ENCODE peak calls at places on chromosomes 13 and 19, in four cellular contexts. O is HFFc6; R is mammary epithelial cell; Z is CD8-positive, alpha-beta T cell. S is an unnamed sample.

GRCh38 chr19:33902802-33903488 is 106.3 kb downstream of the KCTD15 start:
- DNase-seq in O (no peak), Z (no peak), R (no peak), S (no peak)

GRCh38 chr13:95118541-95119324 is 182.5 kb downstream of the ABCC4 start:
- DNase-seq in Z (no peak), O (no peak), R (no peak), S (no peak)

GRCh38 chr13:20428666-20429644 is 96.7 kb downstream of the CRYL1 start:
- DNase-seq in R (peak), Z (no peak), O (no peak), S (no peak)

GRCh38 chr13:31310781-31311180 is 111.0 kb downstream of the B3GLCT start:
- DNase-seq in O (no peak), R (peak), Z (no peak), S (no peak)

GRCh38 chr13:43786766-43787517 is at the start of gene ENOX1:
- DNase-seq in Z (no peak), O (peak), R (peak), S (no peak)

GRCh38 chr13:112213467-112214245 is 146.7 kb downstream of the SOX1 start:
- DNase-seq in R (no peak), O (no peak), Z (no peak), S (no peak)

GRCh38 chr19:31356587-31357314 is 7.5 kb upstream of the TSHZ3 start:
- DNase-seq in O (no peak), R (no peak), Z (peak), S (no peak)

GRCh38 chr13:71721117-71721516 is 145.9 kb downstream of the DACH1 start:
- DNase-seq in O (no peak), R (no peak), Z (no peak), S (no peak)

GRCh38 chr13:29679357-29680050 is 84.0 kb upstream of the SLC7A1 start:
- DNase-seq in O (no peak), R (no peak), Z (no peak), S (no peak)

GRCh38 chr13:102484329-102484728 is 82.5 kb upstream of the FGF14 start:
- DNase-seq in Z (no peak), O (no peak), R (peak), S (no peak)

GRCh38 chr13:60318186-60318585 is 78.8 kb upstream of the TDRD3 start:
- DNase-seq in O (no peak), Z (no peak), R (no peak), S (no peak)

GRCh38 chr13:51258612-51259358 is 36.6 kb downstream of the FAM124A start:
- DNase-seq in R (no peak), Z (no peak), O (no peak), S (no peak)

GRCh38 chr13:110348751-110349150 is 41.7 kb downstream of the COL4A2 start:
- DNase-seq in Z (no peak), O (no peak), R (no peak), S (no peak)

GRCh38 chr13:38348890-38349289 is 761 bp upstream of the UFM1 start:
- DNase-seq in O (peak), Z (peak), R (peak), S (no peak)

GRCh38 chr19:29544656-29545360 is 19.0 kb downstream of the VSTM2B start:
- DNase-seq in Z (no peak), O (no peak), R (no peak), S (no peak)

DNA sequence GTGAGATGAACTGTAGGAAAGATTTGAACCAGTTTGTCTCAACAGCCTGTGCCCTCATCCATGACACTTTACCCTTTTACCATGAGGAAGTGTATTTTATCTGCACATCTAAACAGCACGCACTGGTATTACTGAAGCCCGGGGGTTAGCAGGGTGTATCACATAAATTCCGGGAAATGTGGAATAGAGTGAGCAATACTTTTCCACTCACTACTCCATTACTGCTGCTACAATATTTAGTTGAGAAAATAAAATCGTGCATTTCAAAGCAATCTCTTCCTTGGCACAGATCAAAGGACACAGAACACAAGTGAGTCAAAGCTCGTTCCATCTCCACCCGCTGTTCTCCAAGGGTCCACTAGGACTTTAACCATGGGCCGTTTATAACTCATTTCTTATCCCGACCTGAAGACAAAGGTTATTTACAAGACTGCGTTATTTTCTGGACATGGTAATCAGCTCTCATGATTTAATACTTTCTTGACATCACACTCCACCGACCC is 35.2 kb downstream of the STK24 start:
- DNase-seq in Z (no peak), R (no peak), O (peak), S (no peak)
- TF ChIP-seq CTCF in Z (no peak), R (no peak), O (peak), S (no peak)

GRCh38 chr19:48255376-48256303 is at the start of gene CARD8:
- DNase-seq in O (peak), Z (peak), R (peak), S (no peak)
- TF ChIP-seq CTCF in O (peak), Z (no peak), R (no peak), S (no peak)

GRCh38 chr13:88063741-88064140 is 392.6 kb downstream of the SLITRK5 start:
- DNase-seq in Z (no peak), O (no peak), R (no peak), S (no peak)

GRCh38 chr13:88071371-88071770 is 400.2 kb downstream of the SLITRK5 start:
- DNase-seq in Z (no peak), R (no peak), O (no peak), S (no peak)

GRCh38 chr13:88066847-88067246 is 395.7 kb downstream of the SLITRK5 start:
- DNase-seq in O (no peak), R (no peak), Z (no peak), S (no peak)

GRCh38 chr13:88068316-88068715 is 397.1 kb downstream of the SLITRK5 start:
- DNase-seq in O (no peak), Z (no peak), R (no peak), S (no peak)

DNA sequence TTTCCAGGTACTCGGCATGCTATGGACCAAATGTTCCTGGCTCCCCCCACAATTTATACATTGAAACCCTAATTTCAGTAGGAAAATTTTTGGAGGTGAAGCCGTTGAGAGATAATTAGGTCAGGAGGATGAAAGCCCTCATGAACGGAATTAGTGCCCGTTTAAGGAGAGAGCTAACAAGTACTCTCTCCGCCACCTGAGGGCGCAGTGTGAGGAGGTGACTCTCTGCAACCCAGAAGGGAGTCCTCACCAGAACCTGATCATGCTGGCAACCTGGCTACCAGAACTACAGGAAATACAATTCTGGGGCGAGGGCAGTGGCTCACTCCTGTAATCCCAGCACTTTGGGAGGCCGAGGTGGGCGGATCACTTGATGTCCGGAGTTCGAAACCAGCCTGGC is 397.8 kb downstream of the SLITRK5 start:
- DNase-seq in Z (no peak), R (no peak), O (no peak), S (no peak)
- TF ChIP-seq CTCF in Z (no peak), R (no peak), O (no peak), S (no peak)

DNA sequence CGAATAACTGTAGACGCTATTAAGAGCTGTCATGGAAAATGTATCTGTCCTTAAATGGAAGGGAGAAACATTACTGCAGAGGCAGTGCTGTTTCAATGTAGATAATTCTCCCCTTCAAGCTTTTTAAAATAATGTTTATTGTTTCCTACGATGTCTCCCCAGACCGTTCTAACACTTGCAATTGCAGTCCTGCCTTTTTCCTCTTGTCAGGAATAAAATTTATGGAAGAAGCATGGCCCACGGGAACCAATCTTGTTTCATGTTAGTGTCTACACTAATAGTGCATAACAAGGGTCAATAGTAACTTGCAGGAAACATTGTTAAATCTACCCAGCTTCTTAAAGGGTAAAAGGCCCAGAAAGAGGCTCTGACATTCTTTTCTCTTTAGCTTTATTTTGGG is 159.6 kb downstream of the GPC6 start:
- DNase-seq in R (no peak), Z (no peak), O (no peak), S (no peak)
- TF ChIP-seq CTCF in R (no peak), Z (no peak), O (no peak), S (no peak)

GRCh38 chr13:21619633-21620220 is 15.8 kb upstream of the MICU2 start:
- DNase-seq in O (no peak), R (no peak), Z (no peak), S (no peak)

GRCh38 chr13:21620858-21621257 is 16.9 kb upstream of the MICU2 start:
- DNase-seq in O (no peak), Z (no peak), R (no peak), S (no peak)

GRCh38 chr13:21625366-21625765 is 21.4 kb upstream of the MICU2 start:
- DNase-seq in Z (no peak), R (peak), O (peak), S (no peak)
- TF ChIP-seq CTCF in Z (peak), R (peak), O (peak), S (peak)

GRCh38 chr19:16073481-16073880 is 2.8 kb upstream of the TPM4 start:
- DNase-seq in R (no peak), O (no peak), Z (no peak), S (no peak)

GRCh38 chr19:16071072-16071691 is 5.1 kb upstream of the TPM4 start:
- DNase-seq in R (no peak), O (no peak), Z (no peak), S (no peak)

GRCh38 chr19:16069813-16070365 is 6.4 kb upstream of the TPM4 start:
- DNase-seq in O (no peak), Z (no peak), R (peak), S (no peak)

GRCh38 chr19:16068696-16069259 is 7.5 kb upstream of the TPM4 start:
- DNase-seq in Z (no peak), O (no peak), R (peak), S (no peak)

GRCh38 chr19:16070366-16070990 is 5.8 kb upstream of the TPM4 start:
- DNase-seq in Z (peak), O (no peak), R (peak), S (no peak)
- TF ChIP-seq CTCF in Z (peak), O (no peak), R (no peak), S (no peak)